ENCODE peak calls at places on chromosomes 5 and 9, in four cellular contexts. One of them, this sample, is unnamed.

GRCh38 chr5:103475629-103476240 is 86.9 kb downstream of the NUDT12 start:
- DNase-seq in B cell: no peak
- DNase-seq in NCI-H1092 treated with DMSO at 0.1 percent for 48 hours: peak; percentile 45
- DNase-seq in neural crest cell: no peak
- DNase-seq in this sample: no peak

GRCh38 chr5:134917070-134917831 is 12.3 kb downstream of the PCBD2 start:
- DNase-seq in B cell: no peak
- DNase-seq in NCI-H1092 treated with DMSO at 0.1 percent for 48 hours: no peak
- DNase-seq in neural crest cell: no peak
- DNase-seq in this sample: no peak

GRCh38 chr5:177524539-177524900 is 7.8 kb upstream of the DDX41 start:
- DNase-seq in B cell: no peak
- DNase-seq in NCI-H1092 treated with DMSO at 0.1 percent for 48 hours: no peak
- DNase-seq in neural crest cell: no peak
- DNase-seq in this sample: no peak

GRCh38 chr5:124822647-124823046 is 76.2 kb upstream of the ZNF608 start:
- DNase-seq in B cell: no peak
- DNase-seq in NCI-H1092 treated with DMSO at 0.1 percent for 48 hours: no peak
- DNase-seq in neural crest cell: no peak
- DNase-seq in this sample: no peak

GRCh38 chr5:72641164-72641563 is 134.0 kb upstream of the ZNF366 start:
- DNase-seq in B cell: no peak
- DNase-seq in NCI-H1092 treated with DMSO at 0.1 percent for 48 hours: no peak
- DNase-seq in neural crest cell: no peak
- DNase-seq in this sample: no peak

GRCh38 chr5:123261752-123262151 is 161.5 kb downstream of the CEP120 start:
- DNase-seq in B cell: no peak
- DNase-seq in NCI-H1092 treated with DMSO at 0.1 percent for 48 hours: no peak
- DNase-seq in neural crest cell: no peak
- DNase-seq in this sample: no peak

GRCh38 chr5:21573915-21574314 is 1279.2 kb downstream of the CDH12 start:
- DNase-seq in B cell: no peak
- DNase-seq in NCI-H1092 treated with DMSO at 0.1 percent for 48 hours: no peak
- DNase-seq in neural crest cell: no peak
- DNase-seq in this sample: no peak

GRCh38 chr9:77177894-77178794 is 810 bp downstream of the VPS13A start:
- DNase-seq in B cell: peak; percentile 66
- DNase-seq in NCI-H1092 treated with DMSO at 0.1 percent for 48 hours: peak; percentile 46
- DNase-seq in neural crest cell: peak; percentile 36
- DNase-seq in this sample: peak; percentile 74

GRCh38 chr9:91770229-91770628 is 179.8 kb downstream of the ROR2 start:
- DNase-seq in B cell: no peak
- DNase-seq in NCI-H1092 treated with DMSO at 0.1 percent for 48 hours: no peak
- DNase-seq in neural crest cell: no peak
- DNase-seq in this sample: no peak

GRCh38 chr5:74643160-74643562 is 2.6 kb upstream of the ENC1 start:
- DNase-seq in B cell: no peak
- DNase-seq in NCI-H1092 treated with DMSO at 0.1 percent for 48 hours: no peak
- DNase-seq in neural crest cell: no peak
- DNase-seq in this sample: no peak

GRCh38 chr5:134846641-134846960 is 833 bp downstream of the C5orf24 start:
- DNase-seq in B cell: no peak
- DNase-seq in NCI-H1092 treated with DMSO at 0.1 percent for 48 hours: no peak
- DNase-seq in neural crest cell: no peak
- DNase-seq in this sample: no peak